ENCODE peak calls at places on chromosome 5, in six cellular contexts. F, P, K, R, I and E are unnamed samples.

GRCh38 chr5:78243639-78244038 is 50.9 kb downstream of the AP3B1 start:
- DNase-seq in F (no peak), P (no peak), K (no peak), R (no peak), I (no peak), E (no peak)

GRCh38 chr5:82635561-82636288 is 357.6 kb upstream of the RPS23 start:
- DNase-seq in F (no peak), P (no peak), K (no peak), R (no peak), I (no peak), E (no peak)

GRCh38 chr5:81207009-81207408 is 26.1 kb upstream of the CKMT2 start:
- DNase-seq in F (no peak), P (no peak), K (no peak), R (no peak), I (no peak), E (no peak)

GRCh38 chr5:90940227-90940995 is 381.8 kb downstream of the ADGRV1 start:
- DNase-seq in F (no peak), P (no peak), K (no peak), R (no peak), I (peak), E (no peak)

GRCh38 chr5:173247504-173247903 is 12.5 kb upstream of the NKX2-5 start:
- DNase-seq in F (no peak), P (no peak), K (no peak), R (peak), I (no peak), E (no peak)

GRCh38 chr5:95148453-95148852 is 136.4 kb downstream of the MCTP1 start:
- DNase-seq in F (no peak), P (no peak), K (no peak), R (no peak), I (no peak), E (no peak)

GRCh38 chr5:79202076-79202475 is 33.9 kb upstream of the JMY start:
- DNase-seq in F (no peak), P (no peak), K (no peak), R (no peak), I (no peak), E (no peak)

GRCh38 chr5:7815757-7816534 is 35.0 kb downstream of the CFAP90 start:
- DNase-seq in F (peak), P (peak), K (peak), R (peak), I (peak), E (peak)

GRCh38 chr5:157596449-157596848 is 20.9 kb upstream of the ADAM19 start:
- DNase-seq in F (no peak), P (no peak), K (no peak), R (no peak), I (no peak), E (peak)

GRCh38 chr5:140073296-140073695 is 30.2 kb upstream of the NRG2 start:
- DNase-seq in F (no peak), P (no peak), K (no peak), R (no peak), I (no peak), E (no peak)

GRCh38 chr5:180803181-180804128 is 849 bp upstream of the MGAT1 start:
- DNase-seq in F (peak), P (peak), K (no peak), R (peak), I (peak), E (peak)
- TF ChIP-seq POLR2A in F (no peak), P (no peak), K (peak), R (peak), I (no peak), E (no peak)

GRCh38 chr5:56827043-56827442 is 11.7 kb downstream of the MAP3K1 start:
- DNase-seq in F (no peak), P (no peak), K (no peak), R (peak), I (no peak), E (no peak)
- TF ChIP-seq CTCF in F (no peak), P (no peak), K (peak), R (no peak), I (no peak), E (no peak)

GRCh38 chr5:146878471-146879172 is at the start of gene PPP2R2B:
- DNase-seq in F (peak), P (peak), K (no peak), R (peak), I (no peak), E (no peak)
- TF ChIP-seq POLR2A in F (no peak), P (no peak), K (no peak), R (no peak), I (no peak), E (no peak)

GRCh38 chr5:132321109-132321721 is 27.0 kb downstream of the SLC22A4 start:
- DNase-seq in F (no peak), P (no peak), K (no peak), R (no peak), I (no peak), E (no peak)
- TF ChIP-seq CTCF in F (no peak), P (no peak), K (no peak), R (no peak), I (no peak), E (no peak)

GRCh38 chr5:151081426-151082273 is 816 bp upstream of the TNIP1 start:
- DNase-seq in F (no peak), P (peak), K (no peak), R (peak), I (no peak), E (no peak)

GRCh38 chr5:151079838-151080619 is 805 bp downstream of the TNIP1 start:
- DNase-seq in F (no peak), P (no peak), K (no peak), R (peak), I (no peak), E (no peak)

GRCh38 chr5:151078490-151079262 is 2.2 kb downstream of the TNIP1 start:
- DNase-seq in F (no peak), P (peak), K (no peak), R (peak), I (no peak), E (peak)

GRCh38 chr5:151082274-151082902 is 1.6 kb upstream of the TNIP1 start:
- DNase-seq in F (no peak), P (no peak), K (no peak), R (peak), I (no peak), E (no peak)

GRCh38 chr5:151080620-151081425 is at the start of gene TNIP1:
- DNase-seq in F (peak), P (peak), K (peak), R (peak), I (peak), E (peak)
- TF ChIP-seq POLR2A in F (no peak), P (no peak), K (peak), R (peak), I (no peak), E (peak)